ENCODE peak calls at places on chromosomes 7 and 10, in five cellular contexts. H is H4, E is neuronal stem cell, V is HCT116, L is mucosa of descending colon. N is an unnamed sample.

GRCh38 chr10:68560201-68560915 is at the start of gene TET1:
- DNase-seq in H (no peak), E (peak), V (peak), L (peak), N (peak)

GRCh38 chr7:113015038-113015645 is 71.5 kb downstream of the GPR85 start:
- DNase-seq in H (peak), E (no peak), V (peak), L (no peak), N (no peak)

GRCh38 chr10:99659031-99659867 is at the start of gene ENTPD7:
- DNase-seq in H (peak), E (peak), V (peak), L (peak), N (peak)

GRCh38 chr7:158247758-158248487 is 339.7 kb downstream of the PTPRN2 start:
- DNase-seq in H (no peak), E (no peak), V (no peak), L (no peak), N (no peak)

GRCh38 chr7:37527109-37527508 is 78.4 kb upstream of the ELMO1 start:
- DNase-seq in H (no peak), E (no peak), V (no peak), L (no peak), N (no peak)

GRCh38 chr10:63738410-63738809 is 217.2 kb downstream of the REEP3 start:
- DNase-seq in H (no peak), E (no peak), V (peak), L (no peak), N (no peak)

GRCh38 chr7:31493714-31494181 is 20.1 kb upstream of the ITPRID1 start:
- DNase-seq in H (no peak), E (no peak), V (no peak), L (no peak), N (no peak)

GRCh38 chr7:123570390-123571182 is 13.0 kb upstream of the NDUFA5 start:
- DNase-seq in H (no peak), E (no peak), V (no peak), L (no peak), N (no peak)

GRCh38 chr7:25389489-25390106 is 161.3 kb upstream of the NPVF start:
- DNase-seq in H (peak), E (peak), V (peak), L (no peak), N (no peak)

GRCh38 chr10:115082521-115082920 is 10.6 kb upstream of the ATRNL1 start:
- DNase-seq in H (peak), E (no peak), V (no peak), L (no peak), N (no peak)

GRCh38 chr10:99667108-99667751 is 7.9 kb downstream of the ENTPD7 start:
- DNase-seq in H (peak), E (no peak), V (peak), L (no peak), N (no peak)

GRCh38 chr10:7218974-7219373 is 191.9 kb downstream of the SFMBT2 start:
- DNase-seq in H (no peak), E (no peak), V (no peak), L (no peak), N (no peak)

GRCh38 chr7:24865994-24866615 is 108.8 kb upstream of the GSDME start:
- DNase-seq in H (no peak), E (no peak), V (no peak), L (no peak), N (no peak)

GRCh38 chr7:116863168-116863670 is 832 bp downstream of the CAPZA2 start:
- DNase-seq in H (peak), E (peak), V (no peak), L (peak), N (peak)

GRCh38 chr7:45196374-45196773 is 38.8 kb downstream of the RAMP3 start:
- DNase-seq in H (no peak), E (no peak), V (no peak), L (no peak), N (no peak)

GRCh38 chr10:127977368-127978009 is 70.6 kb downstream of the PTPRE start:
- DNase-seq in H (peak), E (no peak), V (no peak), L (peak), N (no peak)

GRCh38 chr7:23410446-23411183 is 59.7 kb downstream of the IGF2BP3 start:
- DNase-seq in H (no peak), E (no peak), V (no peak), L (no peak), N (no peak)

GRCh38 chr7:131012477-131013031 is 278.5 kb upstream of the KLF14 start:
- DNase-seq in H (peak), E (no peak), V (no peak), L (no peak), N (no peak)

GRCh38 chr7:56537477-56537876 is 421.3 kb upstream of the NUPR2 start:
- DNase-seq in H (no peak), E (no peak), V (no peak), L (no peak), N (no peak)

GRCh38 chr10:33507662-33508425 is 173.4 kb upstream of the NRP1 start:
- DNase-seq in H (no peak), E (no peak), V (no peak), L (no peak), N (no peak)

GRCh38 chr7:46970486-46970885 is 611.4 kb downstream of the TNS3 start:
- DNase-seq in H (no peak), E (no peak), V (no peak), L (no peak), N (no peak)